ENCODE peak calls at places on chromosomes 3 and 15, in nine cellular contexts. B is hepatocyte, Z is H9, R is A549, O is K562, V is HCT116, A is neural progenitor cell, C is mammary epithelial cell, W is GM23248. H is an unnamed sample.

GRCh38 chr15:49045691-49046112 is 544 bp downstream of the SECISBP2L start:
- DNase-seq in B (peak), Z (no peak), R (peak), O (no peak), V (no peak), A (peak), C (peak), W (peak), H (peak)

GRCh38 chr3:61425356-61425755 is 136.0 kb upstream of the PTPRG start:
- DNase-seq in B (no peak), Z (no peak), R (no peak), O (no peak), V (no peak), A (no peak), C (peak), W (no peak), H (no peak)

GRCh38 chr3:138336454-138336853 is 6.8 kb upstream of the NME9 start:
- DNase-seq in B (no peak), Z (no peak), R (no peak), O (no peak), V (no peak), A (no peak), C (no peak), W (no peak), H (no peak)

GRCh38 chr3:66066963-66067617 is 28.4 kb upstream of the MAGI1 start:
- DNase-seq in B (no peak), Z (no peak), R (no peak), O (no peak), V (no peak), A (peak), C (no peak), W (no peak), H (no peak)

GRCh38 chr3:11155341-11156025 is 1.2 kb downstream of the HRH1 start:
- DNase-seq in B (peak), Z (peak), R (peak), O (peak), V (peak), A (peak), C (peak), W (peak), H (no peak)

GRCh38 chr3:189363856-189364255 is 192.1 kb downstream of the TPRG1 start:
- DNase-seq in B (no peak), Z (no peak), R (no peak), O (no peak), V (no peak), A (no peak), C (peak), W (peak), H (no peak)

GRCh38 chr3:15404767-15405166 is 22.6 kb downstream of the METTL6 start:
- DNase-seq in B (no peak), Z (no peak), R (no peak), O (no peak), V (no peak), A (no peak), C (no peak), W (no peak), H (no peak)

GRCh38 chr3:107375682-107376081 is 1.6 kb upstream of the CCDC54 start:
- DNase-seq in B (no peak), Z (no peak), R (no peak), O (no peak), V (no peak), A (no peak), C (no peak), W (no peak), H (no peak)

GRCh38 chr15:25532269-25532668 is 93.4 kb upstream of the UBE3A start:
- DNase-seq in B (no peak), Z (no peak), R (no peak), O (no peak), V (no peak), A (no peak), C (no peak), W (no peak), H (no peak)

GRCh38 chr15:93068581-93069199 is 20.3 kb downstream of the RGMA start:
- DNase-seq in B (no peak), Z (no peak), R (no peak), O (no peak), V (no peak), A (peak), C (no peak), W (no peak), H (no peak)

GRCh38 chr15:57220220-57220619 is 156.1 kb upstream of the CGNL1 start:
- DNase-seq in B (peak), Z (no peak), R (no peak), O (no peak), V (no peak), A (no peak), C (no peak), W (peak), H (no peak)

GRCh38 chr3:134038716-134039115 is 9.0 kb upstream of the SLCO2A1 start:
- DNase-seq in B (peak), Z (no peak), R (no peak), O (no peak), V (no peak), A (no peak), C (no peak), W (no peak), H (no peak)

GRCh38 chr3:172061724-172062184 is 22.4 kb downstream of the FNDC3B start:
- DNase-seq in B (peak), Z (no peak), R (no peak), O (no peak), V (no peak), A (no peak), C (no peak), W (peak), H (no peak)

GRCh38 chr15:59420986-59421618 is 16.9 kb upstream of the FAM81A start:
- DNase-seq in B (peak), Z (peak), R (no peak), O (no peak), V (no peak), A (peak), C (no peak), W (peak), H (no peak)

GRCh38 chr3:195207056-195207455 is 63.9 kb downstream of the XXYLT1 start:
- DNase-seq in B (no peak), Z (no peak), R (no peak), O (no peak), V (no peak), A (no peak), C (no peak), W (no peak), H (no peak)

GRCh38 chr3:81602781-81603180 is 158.7 kb downstream of the GBE1 start:
- DNase-seq in B (no peak), Z (no peak), R (no peak), O (no peak), V (no peak), A (no peak), C (no peak), W (peak), H (no peak)

GRCh38 chr15:70518201-70519003 is 245.0 kb downstream of the UACA start:
- DNase-seq in B (no peak), Z (no peak), R (no peak), O (no peak), V (no peak), A (no peak), C (no peak), W (peak), H (no peak)

GRCh38 chr3:99579246-99579645 is 59.1 kb upstream of the COL8A1 start:
- DNase-seq in B (peak), Z (no peak), R (no peak), O (no peak), V (no peak), A (no peak), C (peak), W (peak), H (no peak)

GRCh38 chr3:61315874-61316273 is 64.6 kb upstream of the FHIT start:
- DNase-seq in B (peak), Z (peak), R (no peak), O (no peak), V (no peak), A (peak), C (peak), W (peak), H (peak)

GRCh38 chr3:22734756-22735155 is 468.4 kb upstream of the UBE2E2 start:
- DNase-seq in B (no peak), Z (no peak), R (no peak), O (no peak), V (no peak), A (no peak), C (peak), W (no peak), H (no peak)

GRCh38 chr3:175065492-175065891 is 206.4 kb downstream of the NAALADL2 start:
- DNase-seq in B (no peak), Z (no peak), R (no peak), O (no peak), V (no peak), A (no peak), C (no peak), W (no peak), H (no peak)

GRCh38 chr15:50750227-50750597 is 15.3 kb downstream of the SPPL2A start:
- DNase-seq in B (no peak), Z (no peak), R (no peak), O (no peak), V (no peak), A (no peak), C (no peak), W (no peak), H (no peak)

GRCh38 chr3:29280675-29281264 is at the start of gene RBMS3:
- DNase-seq in B (peak), Z (peak), R (peak), O (no peak), V (peak), A (peak), C (peak), W (peak), H (peak)

GRCh38 chr3:52044869-52045616 is 11.3 kb downstream of the DUSP7 start:
- DNase-seq in B (no peak), Z (peak), R (no peak), O (no peak), V (no peak), A (peak), C (no peak), W (no peak), H (no peak)

GRCh38 chr3:46930945-46931403 is 45.6 kb downstream of the CCDC12 start:
- DNase-seq in B (no peak), Z (no peak), R (no peak), O (no peak), V (no peak), A (no peak), C (no peak), W (no peak), H (no peak)

DNA sequence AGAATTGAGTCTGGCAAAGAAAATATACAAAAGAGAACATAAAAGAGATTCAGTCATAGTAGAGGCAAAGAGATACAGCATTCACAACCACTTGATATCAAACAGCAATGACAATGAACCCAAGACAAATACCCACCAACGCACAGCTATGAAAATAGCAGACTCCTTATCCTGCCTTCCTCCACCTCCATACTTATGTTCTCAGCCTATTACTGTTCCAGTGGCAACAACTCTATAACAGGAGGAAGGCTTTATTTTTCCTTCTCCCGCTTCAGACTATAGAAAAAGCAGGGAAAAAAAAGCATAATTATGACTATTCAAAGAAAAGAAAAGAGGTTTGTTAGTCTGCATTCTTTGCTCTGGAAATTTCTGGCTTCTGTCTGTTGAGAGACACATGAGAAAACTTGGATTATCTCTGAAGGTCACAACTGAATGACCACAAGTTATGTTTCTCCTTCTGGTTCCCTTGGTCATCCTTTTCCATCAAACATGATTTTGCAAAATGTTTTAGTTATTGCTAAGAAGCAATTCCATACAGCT is 81.2 kb upstream of the PLXND1 start:
- DNase-seq in B (no peak), Z (no peak), R (no peak), O (no peak), V (no peak), A (no peak), C (no peak), W (peak), H (no peak)
- H3K4me2 ChIP-seq in B (peak), Z (peak), R (peak), O (no peak), V (no peak), A (peak), C (no peak), W (peak), H (no peak)

DNA sequence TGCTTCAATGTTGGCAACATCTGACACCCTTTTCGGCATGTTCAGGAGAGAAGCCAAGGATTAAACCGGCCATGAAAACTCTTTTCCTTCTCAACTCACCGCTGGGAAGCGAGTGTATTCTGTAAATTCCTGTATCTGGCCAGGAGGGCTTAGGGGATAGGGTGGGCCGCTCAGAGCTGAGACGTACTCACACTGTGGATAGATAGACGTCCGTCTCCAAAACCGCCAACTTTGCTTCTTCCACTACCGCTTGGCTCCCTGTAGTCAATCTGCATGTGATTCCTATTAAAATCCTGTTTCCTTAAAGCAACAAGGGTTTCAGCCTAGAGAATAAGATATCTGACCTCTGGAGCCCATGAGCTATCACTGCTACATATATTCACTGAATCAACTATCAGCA is 439.1 kb upstream of the ARRDC4 start:
- DNase-seq in B (no peak), Z (no peak), R (no peak), O (no peak), V (no peak), A (no peak), C (no peak), W (no peak), H (no peak)
- H3K4me2 ChIP-seq in B (no peak), Z (no peak), R (no peak), O (no peak), V (no peak), A (no peak), C (no peak), W (no peak), H (no peak)

DNA sequence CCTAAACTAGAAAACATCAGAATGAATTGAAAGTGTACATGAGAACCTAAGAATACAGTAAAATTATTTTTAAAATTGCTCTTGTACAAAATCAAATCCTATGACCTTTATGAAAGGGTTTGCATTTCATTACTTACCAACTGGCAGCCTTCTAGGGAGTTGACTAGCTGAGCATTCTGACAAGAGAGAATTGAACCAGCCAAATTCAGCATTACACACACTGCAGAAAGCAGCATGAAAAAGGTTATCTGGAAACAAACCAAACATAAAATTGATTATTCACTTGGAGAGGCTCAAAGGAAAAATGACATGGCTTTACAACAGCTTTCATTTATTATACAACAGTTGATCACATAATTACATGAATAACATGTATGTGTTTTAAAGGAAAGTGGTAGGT is 17.4 kb downstream of the NSMCE3 start:
- DNase-seq in B (no peak), Z (no peak), R (no peak), O (no peak), V (no peak), A (no peak), C (no peak), W (no peak), H (no peak)
- H3K4me2 ChIP-seq in B (no peak), Z (no peak), R (no peak), O (no peak), V (no peak), A (no peak), C (no peak), W (no peak), H (no peak)

DNA sequence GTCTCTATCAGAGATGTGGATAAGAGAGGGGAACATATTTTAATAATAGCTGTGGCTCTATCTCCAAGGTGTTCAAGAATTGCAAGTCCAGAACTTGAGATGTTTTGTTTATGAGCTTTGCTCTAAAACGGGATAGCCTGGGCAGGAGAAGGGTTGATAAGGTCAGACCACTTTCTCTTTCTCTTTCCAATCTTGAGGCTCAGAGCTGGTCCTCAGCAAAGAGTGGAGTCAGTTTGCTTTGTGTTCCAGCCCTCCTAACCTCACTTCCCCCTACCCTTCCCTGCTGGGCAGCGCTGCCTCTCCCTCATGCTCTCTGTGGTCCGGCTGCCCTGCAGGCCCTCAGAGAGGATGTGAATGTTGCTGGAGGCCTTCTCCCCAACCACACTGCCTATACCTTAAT is 13.8 kb downstream of the KLHL6 start:
- DNase-seq in B (no peak), Z (no peak), R (no peak), O (no peak), V (no peak), A (no peak), C (no peak), W (no peak), H (no peak)
- H3K4me2 ChIP-seq in B (no peak), Z (no peak), R (no peak), O (no peak), V (no peak), A (no peak), C (no peak), W (no peak), H (no peak)

GRCh38 chr3:156806698-156807097 is 19.5 kb upstream of the LEKR1 start:
- DNase-seq in B (no peak), Z (no peak), R (no peak), O (no peak), V (no peak), A (no peak), C (no peak), W (no peak), H (no peak)
- H3K4me2 ChIP-seq in B (no peak), Z (no peak), R (no peak), O (no peak), V (no peak), A (no peak), C (no peak), W (no peak), H (no peak)

GRCh38 chr3:16550676-16551341 is 37.3 kb upstream of the RFTN1 start:
- DNase-seq in B (peak), Z (peak), R (peak), O (peak), V (peak), A (peak), C (peak), W (peak), H (peak)
- H3K4me2 ChIP-seq in B (peak), Z (peak), R (peak), O (peak), V (peak), A (no peak), C (peak), W (peak), H (peak)

GRCh38 chr3:31105011-31105410 is 210.6 kb upstream of the GADL1 start:
- DNase-seq in B (no peak), Z (no peak), R (no peak), O (no peak), V (no peak), A (no peak), C (peak), W (peak), H (no peak)

GRCh38 chr3:31105438-31106077 is 211.1 kb upstream of the GADL1 start:
- DNase-seq in B (no peak), Z (no peak), R (no peak), O (no peak), V (no peak), A (no peak), C (peak), W (peak), H (peak)

GRCh38 chr3:31103623-31104180 is 209.2 kb upstream of the GADL1 start:
- DNase-seq in B (no peak), Z (no peak), R (no peak), O (no peak), V (no peak), A (no peak), C (no peak), W (no peak), H (no peak)

GRCh38 chr3:31106912-31107311 is 212.5 kb upstream of the GADL1 start:
- DNase-seq in B (no peak), Z (no peak), R (no peak), O (no peak), V (no peak), A (no peak), C (peak), W (peak), H (no peak)

DNA sequence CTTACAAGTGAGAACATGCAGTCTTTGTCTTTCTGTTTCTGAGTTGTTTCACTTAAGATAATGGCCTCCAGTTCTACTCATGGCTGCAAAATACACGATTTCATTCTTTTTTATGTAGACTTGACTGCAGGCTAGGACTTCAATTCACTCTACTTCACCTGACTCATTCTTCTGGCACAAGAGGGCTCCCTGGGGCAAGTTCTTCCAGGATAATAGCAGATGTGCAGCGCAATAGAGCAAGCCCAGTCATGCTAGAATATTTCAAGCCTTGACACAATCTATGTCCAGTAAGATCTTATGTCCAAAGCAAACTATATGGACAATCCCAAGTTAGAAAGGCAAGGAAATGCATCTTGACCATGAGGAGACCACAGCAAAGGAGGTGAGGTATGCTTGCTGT is 211.7 kb upstream of the GADL1 start:
- DNase-seq in B (no peak), Z (no peak), R (no peak), O (no peak), V (no peak), A (no peak), C (peak), W (peak), H (no peak)
- H3K4me2 ChIP-seq in B (no peak), Z (no peak), R (no peak), O (no peak), V (no peak), A (no peak), C (peak), W (peak), H (no peak)